ENCODE peak calls at places on chromosomes 7 and 10, in five cellular contexts. E is HCT116, S is pancreas, H is IMR-90, U is cardiac muscle cell. O is an unnamed sample.
A peak's percentile ranks its signal among the peaks of the same experiment; 100 is the strongest.

GRCh38 chr7:95686109-95686508 is 86.2 kb upstream of the DYNC1I1 start:
- DNase-seq in E (peak; percentile 54), S (no peak), H (peak; percentile 39), U (peak; percentile 65), O (no peak)

GRCh38 chr10:132834891-132835847 is 49.2 kb upstream of the NKX6-2 start:
- DNase-seq in E (no peak), S (peak; percentile 43), H (no peak), U (no peak), O (no peak)

GRCh38 chr10:97537186-97537869 is 35.3 kb upstream of the ANKRD2 start:
- DNase-seq in E (no peak), S (no peak), H (no peak), U (no peak), O (no peak)

GRCh38 chr7:121872831-121873764 is at the start of gene PTPRZ1:
- DNase-seq in E (no peak), S (peak; percentile 81), H (peak; percentile 2), U (peak; percentile 73), O (peak; percentile 32)

GRCh38 chr7:55912748-55913158 is 25.5 kb downstream of the ZNF713 start:
- DNase-seq in E (no peak), S (no peak), H (no peak), U (no peak), O (no peak)

GRCh38 chr10:111207525-111207924 is 130.7 kb downstream of the ADRA2A start:
- DNase-seq in E (no peak), S (peak; percentile 66), H (no peak), U (no peak), O (no peak)

GRCh38 chr10:103544657-103545310 is 51.3 kb downstream of the NEURL1 start:
- DNase-seq in E (no peak), S (no peak), H (no peak), U (no peak), O (no peak)

GRCh38 chr7:105621617-105622016 is 40.3 kb upstream of the EFCAB10 start:
- DNase-seq in E (no peak), S (no peak), H (peak; percentile 52), U (no peak), O (no peak)

GRCh38 chr10:52541082-52541481 is 227.0 kb downstream of the DKK1 start:
- DNase-seq in E (no peak), S (no peak), H (peak; percentile 34), U (no peak), O (no peak)

GRCh38 chr10:110847351-110847750 is 24.4 kb upstream of the PDCD4 start:
- DNase-seq in E (no peak), S (no peak), H (no peak), U (no peak), O (no peak)

GRCh38 chr10:6239213-6239991 is 36.7 kb downstream of the PFKFB3 start:
- DNase-seq in E (peak; percentile 91), S (no peak), H (peak; percentile 99), U (no peak), O (peak; percentile 98)

GRCh38 chr7:107312418-107312817 is 143.6 kb downstream of the HBP1 start:
- DNase-seq in E (no peak), S (no peak), H (peak; percentile 76), U (no peak), O (peak; percentile 61)

GRCh38 chr7:40810274-40810673 is 675.5 kb downstream of the SUGCT start:
- DNase-seq in E (no peak), S (no peak), H (no peak), U (no peak), O (no peak)

GRCh38 chr7:47474211-47474936 is 107.5 kb downstream of the TNS3 start:
- DNase-seq in E (no peak), S (no peak), H (peak; percentile 28), U (no peak), O (no peak)

GRCh38 chr10:77773631-77774426 is 136.2 kb upstream of the KCNMA1 start:
- DNase-seq in E (no peak), S (no peak), H (no peak), U (no peak), O (no peak)

GRCh38 chr7:48269066-48269465 is 97.8 kb downstream of the ABCA13 start:
- DNase-seq in E (no peak), S (no peak), H (peak; percentile 18), U (no peak), O (peak; percentile 12)

GRCh38 chr7:92835140-92835850 is 1.1 kb downstream of the CDK6 start:
- DNase-seq in E (peak; percentile 72), S (peak; percentile 65), H (peak; percentile 74), U (peak; percentile 88), O (peak; percentile 77)

GRCh38 chr7:1259621-1260020 is 26.9 kb downstream of the UNCX start:
- DNase-seq in E (no peak), S (no peak), H (no peak), U (no peak), O (no peak)

GRCh38 chr10:91635401-91636400 is 2.8 kb upstream of the PPP1R3C start:
- DNase-seq in E (peak; percentile 69), S (no peak), H (peak; percentile 81), U (peak; percentile 89), O (peak; percentile 43)

DNA sequence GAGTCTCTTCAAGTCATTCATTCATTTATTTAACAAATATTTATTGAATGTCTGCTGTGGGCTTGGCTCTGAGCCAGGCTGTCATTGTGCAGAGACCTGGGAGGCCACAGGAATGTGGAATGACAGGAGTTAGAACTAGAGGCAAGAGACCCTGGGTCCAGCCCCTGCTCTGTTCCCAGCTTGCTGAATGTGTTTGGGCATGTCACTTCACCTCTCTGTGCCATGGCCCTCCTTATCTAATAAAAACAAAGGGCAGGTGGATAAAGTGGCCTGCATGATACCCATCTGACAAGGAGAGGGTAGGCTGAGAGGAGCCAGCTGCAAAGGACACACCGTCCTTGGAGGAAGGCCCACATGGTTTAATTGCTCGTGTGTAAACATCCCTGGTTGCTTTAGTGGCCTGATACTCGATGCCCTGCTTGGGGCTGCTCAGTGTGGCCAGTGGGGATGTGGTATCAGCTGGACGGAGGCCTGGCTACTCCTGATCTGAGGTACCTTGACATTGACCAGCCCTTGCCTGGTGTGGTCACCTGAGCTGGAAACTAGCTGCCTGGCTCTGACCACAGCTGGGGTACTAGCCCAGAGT is 116.2 kb downstream of the CDH23 start:
- DNase-seq in E (peak; percentile 6), S (no peak), H (no peak), U (peak; percentile 56), O (peak; percentile 29)
- TF ChIP-seq CTCF in E (no peak), S (no peak), H (no peak), U (no peak), O (no peak)

GRCh38 chr10:73865459-73866442 is 8.6 kb downstream of the CAMK2G start:
- DNase-seq in E (no peak), S (no peak), H (no peak), U (no peak), O (no peak)

GRCh38 chr10:73865107-73865458 is 9.3 kb downstream of the CAMK2G start:
- DNase-seq in E (no peak), S (no peak), H (no peak), U (no peak), O (no peak)

GRCh38 chr10:73864229-73864628 is 10.1 kb downstream of the CAMK2G start:
- DNase-seq in E (no peak), S (no peak), H (no peak), U (no peak), O (no peak)

GRCh38 chr10:73862011-73862410 is 12.3 kb downstream of the CAMK2G start:
- DNase-seq in E (no peak), S (no peak), H (no peak), U (no peak), O (no peak)

DNA sequence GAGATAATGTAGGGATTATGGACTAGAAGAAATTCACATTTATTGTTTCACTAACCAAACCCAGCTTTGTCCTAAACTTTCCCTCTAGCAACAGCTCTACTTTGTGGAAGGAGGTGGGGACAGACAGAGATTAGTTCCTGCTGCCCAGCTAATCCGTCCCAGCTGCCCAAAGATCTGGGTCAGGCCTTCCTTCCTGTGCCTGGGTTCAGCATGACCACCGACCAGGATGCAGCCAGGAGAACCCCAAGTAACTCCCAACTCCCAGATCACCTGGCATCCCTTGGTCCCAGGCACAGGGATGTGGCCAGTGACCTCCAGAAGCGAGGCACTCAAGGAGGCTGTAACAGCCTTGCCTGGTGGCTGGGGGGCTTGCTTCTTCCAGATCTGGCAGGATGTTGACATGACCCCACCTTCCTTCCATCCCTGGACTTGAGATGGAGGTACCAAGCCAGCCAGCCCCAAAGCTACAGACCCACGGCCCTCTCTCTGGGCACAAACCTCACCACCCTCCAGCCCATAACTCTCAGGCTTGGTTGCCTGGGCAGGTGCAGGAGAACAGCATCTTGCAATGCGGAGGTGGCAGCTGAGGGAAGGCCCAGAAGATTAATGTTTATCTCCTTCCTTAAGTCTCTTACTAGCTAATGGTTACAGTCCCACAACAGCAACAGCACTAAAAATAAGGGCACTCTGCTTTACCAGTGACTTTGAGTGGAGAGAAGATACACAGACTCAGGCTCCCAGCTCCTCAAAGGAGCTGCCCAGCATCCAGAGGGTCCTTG is 11.1 kb downstream of the CAMK2G start:
- DNase-seq in E (no peak), S (no peak), H (no peak), U (no peak), O (no peak)
- H3K4me1 ChIP-seq in E (no peaks in the 10 kb centered on the region), S (no peaks in the 10 kb centered on the region), H (peaks cover 9% of the 10 kb centered on the region), U (peaks cover 19% of the 10 kb centered on the region), O (no peaks in the 10 kb centered on the region)

GRCh38 chr10:72311667-72312066 is 37.9 kb downstream of the DDIT4 start:
- DNase-seq in E (no peak), S (no peak), H (no peak), U (no peak), O (no peak)
- H3K27ac ChIP-seq in E (no peak overlapping the region), S (no peak overlapping the region), H (no peak overlapping the region), U (no peak overlapping the region), O (no peak overlapping the region)

GRCh38 chr10:117165557-117166419 is 27.7 kb upstream of the VAX1 start:
- DNase-seq in E (peak; percentile 33), S (peak; percentile 83), H (peak; percentile 33), U (peak; percentile 76), O (peak; percentile 28)
- TF ChIP-seq CTCF in E (peak; percentile 89), S (peak; percentile 28), H (peak; percentile 65), U (peak; percentile 72), O (peak; percentile 78)

GRCh38 chr7:26532490-26532889 is 240.8 kb downstream of the SNX10 start:
- DNase-seq in E (no peak), S (no peak), H (no peak), U (no peak), O (no peak)
- H3K4me1 ChIP-seq in E (no peaks in the 10 kb centered on the region), S (no peaks in the 10 kb centered on the region), H (no peaks in the 10 kb centered on the region), U (peaks cover 15% of the 10 kb centered on the region), O (no peaks in the 10 kb centered on the region)

DNA sequence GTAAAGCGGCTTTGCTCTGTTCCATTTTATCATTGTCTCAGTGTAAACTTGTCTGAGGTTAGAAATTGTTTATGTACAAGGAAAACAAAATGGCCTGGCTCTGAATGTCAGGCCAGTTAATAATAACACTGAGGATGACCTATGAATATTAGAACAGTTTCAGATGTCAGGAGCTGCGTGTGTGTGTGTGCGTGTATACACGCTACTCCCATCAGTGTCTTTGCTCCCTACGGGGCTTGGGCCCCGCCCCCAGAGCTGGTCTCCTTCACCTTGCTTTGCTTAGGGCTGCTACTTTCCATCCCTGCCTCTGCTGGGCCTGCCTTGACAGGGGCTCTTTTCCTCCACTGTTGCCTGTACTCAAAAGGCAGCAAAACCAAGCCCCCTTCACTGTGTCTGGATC is 142.3 kb upstream of the BET1 start:
- DNase-seq in E (no peak), S (no peak), H (peak; percentile 87), U (no peak), O (no peak)
- H3K27ac ChIP-seq in E (no peak overlapping the region), S (no peak overlapping the region), H (peak overlapping the region; percentile 94), U (no peak overlapping the region), O (no peak overlapping the region)

O was measured in foreskin keratinocyte.